ENCODE peak calls at places on chromosomes 3 and 15, in eight cellular contexts. One of them, this sample, is unnamed.

GRCh38 chr3:144384241-144384979 is 412.8 kb downstream of the DIPK2A start:
- DNase-seq in neural progenitor cell: no peak
- DNase-seq in heart right ventricle: no peak
- DNase-seq in esophagus muscularis mucosa: no peak
- DNase-seq in uterus: no peak
- DNase-seq in IMR-90: no peak
- DNase-seq in endothelial cell of umbilical vein: no peak
- DNase-seq in prostate gland: no peak
- DNase-seq in this sample: no peak

GRCh38 chr15:36798789-36799188 is 219.4 kb downstream of the CDIN1 start:
- DNase-seq in neural progenitor cell: no peak
- DNase-seq in heart right ventricle: no peak
- DNase-seq in esophagus muscularis mucosa: no peak
- DNase-seq in uterus: no peak
- DNase-seq in IMR-90: no peak
- DNase-seq in endothelial cell of umbilical vein: no peak
- DNase-seq in prostate gland: no peak
- DNase-seq in this sample: no peak

GRCh38 chr3:115706311-115706829 is 83.1 kb downstream of the GAP43 start:
- DNase-seq in neural progenitor cell: no peak
- DNase-seq in heart right ventricle: no peak
- DNase-seq in esophagus muscularis mucosa: no peak
- DNase-seq in uterus: no peak
- DNase-seq in IMR-90: peak; percentile 83
- DNase-seq in endothelial cell of umbilical vein: no peak
- DNase-seq in prostate gland: no peak
- DNase-seq in this sample: no peak

GRCh38 chr3:51539291-51539891 is 872 bp downstream of the RAD54L2 start:
- DNase-seq in neural progenitor cell: peak; percentile 66
- DNase-seq in heart right ventricle: no peak
- DNase-seq in esophagus muscularis mucosa: no peak
- DNase-seq in uterus: no peak
- DNase-seq in IMR-90: peak; percentile 85
- DNase-seq in endothelial cell of umbilical vein: peak; percentile 73
- DNase-seq in prostate gland: peak; percentile 7
- DNase-seq in this sample: peak; percentile 33

GRCh38 chr3:197234947-197235914 is 63.2 kb downstream of the DLG1 start:
- DNase-seq in neural progenitor cell: no peak
- DNase-seq in heart right ventricle: no peak
- DNase-seq in esophagus muscularis mucosa: no peak
- DNase-seq in uterus: no peak
- DNase-seq in IMR-90: no peak
- DNase-seq in endothelial cell of umbilical vein: no peak
- DNase-seq in prostate gland: no peak
- DNase-seq in this sample: no peak

GRCh38 chr3:170555329-170555728 is 30.5 kb downstream of the SLC7A14 start:
- DNase-seq in neural progenitor cell: no peak
- DNase-seq in heart right ventricle: no peak
- DNase-seq in esophagus muscularis mucosa: no peak
- DNase-seq in uterus: no peak
- DNase-seq in IMR-90: peak; percentile 68
- DNase-seq in endothelial cell of umbilical vein: no peak
- DNase-seq in prostate gland: no peak
- DNase-seq in this sample: no peak

GRCh38 chr3:63251499-63251898 is 26.6 kb upstream of the SYNPR start:
- DNase-seq in neural progenitor cell: no peak
- DNase-seq in heart right ventricle: no peak
- DNase-seq in esophagus muscularis mucosa: no peak
- DNase-seq in uterus: no peak
- DNase-seq in IMR-90: no peak
- DNase-seq in endothelial cell of umbilical vein: no peak
- DNase-seq in prostate gland: no peak
- DNase-seq in this sample: no peak

GRCh38 chr3:123783050-123783724 is 100.9 kb downstream of the MYLK start:
- DNase-seq in neural progenitor cell: no peak
- DNase-seq in heart right ventricle: no peak
- DNase-seq in esophagus muscularis mucosa: peak; percentile 39
- DNase-seq in uterus: no peak
- DNase-seq in IMR-90: peak; percentile 43
- DNase-seq in endothelial cell of umbilical vein: peak; percentile 6
- DNase-seq in prostate gland: no peak
- DNase-seq in this sample: no peak

GRCh38 chr15:71598741-71599140 is 211.6 kb upstream of the NR2E3 start:
- DNase-seq in neural progenitor cell: no peak
- DNase-seq in heart right ventricle: no peak
- DNase-seq in esophagus muscularis mucosa: no peak
- DNase-seq in uterus: no peak
- DNase-seq in IMR-90: no peak
- DNase-seq in endothelial cell of umbilical vein: no peak
- DNase-seq in prostate gland: no peak
- DNase-seq in this sample: no peak

DNA sequence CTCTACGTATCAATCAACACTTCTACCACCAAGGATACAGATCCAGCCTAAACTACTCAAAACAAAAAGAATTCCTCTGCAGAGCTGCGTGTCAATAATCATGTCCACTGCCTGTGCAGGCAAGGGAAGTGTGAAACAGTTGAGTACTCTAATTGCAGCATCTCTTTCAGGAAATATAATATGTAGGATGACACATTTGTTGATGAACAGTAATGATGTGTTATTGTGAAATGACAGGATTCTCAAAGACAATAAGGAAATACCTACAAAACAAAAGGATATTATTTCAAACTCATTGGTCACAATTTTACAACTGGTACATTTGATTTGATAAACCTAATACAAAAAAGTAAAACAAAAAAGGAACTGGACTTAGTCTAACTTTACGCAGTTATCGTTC is 4.4 kb downstream of the SPG11 start:
- DNase-seq in neural progenitor cell: no peak
- DNase-seq in heart right ventricle: no peak
- DNase-seq in esophagus muscularis mucosa: no peak
- DNase-seq in uterus: no peak
- DNase-seq in IMR-90: no peak
- DNase-seq in endothelial cell of umbilical vein: no peak
- DNase-seq in prostate gland: no peak
- DNase-seq in this sample: no peak
- H3K4me1 ChIP-seq in neural progenitor cell: peaks cover 7% of the 10 kb centered on the region
- H3K4me1 ChIP-seq in heart right ventricle: peaks cover 41% of the 10 kb centered on the region
- H3K4me1 ChIP-seq in esophagus muscularis mucosa: peaks cover 15% of the 10 kb centered on the region
- H3K4me1 ChIP-seq in uterus: no peaks in the 10 kb centered on the region
- H3K4me1 ChIP-seq in IMR-90: peaks cover 3% of the 10 kb centered on the region
- H3K4me1 ChIP-seq in endothelial cell of umbilical vein: peaks cover 7% of the 10 kb centered on the region
- H3K4me1 ChIP-seq in prostate gland: no peaks in the 10 kb centered on the region
- H3K4me1 ChIP-seq in this sample: peaks cover 16% of the 10 kb centered on the region

DNA sequence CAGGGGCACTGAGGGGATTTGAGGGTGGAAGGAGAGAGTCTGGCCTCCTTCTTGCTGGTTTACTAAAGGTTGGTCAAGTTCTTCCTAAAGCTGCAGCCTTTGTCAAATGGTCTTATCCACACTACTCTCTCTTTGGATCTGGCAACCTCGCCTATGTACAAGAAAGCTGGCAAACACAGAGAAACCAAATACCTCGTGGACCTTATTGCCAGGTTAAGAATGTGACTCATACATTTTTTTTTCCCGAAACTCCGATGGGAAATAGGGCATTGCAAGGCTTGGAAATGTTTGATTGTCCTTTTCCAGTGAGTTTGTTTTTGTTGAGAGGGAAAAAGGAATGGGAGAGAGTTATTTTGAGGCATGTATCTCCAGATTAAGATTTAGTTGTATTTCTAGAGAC is 13.9 kb downstream of the EOMES start:
- DNase-seq in neural progenitor cell: no peak
- DNase-seq in heart right ventricle: no peak
- DNase-seq in esophagus muscularis mucosa: no peak
- DNase-seq in uterus: no peak
- DNase-seq in IMR-90: no peak
- DNase-seq in endothelial cell of umbilical vein: no peak
- DNase-seq in prostate gland: no peak
- DNase-seq in this sample: no peak
- H3K27me3 ChIP-seq in neural progenitor cell: peaks cover 59% of the 10 kb centered on the region
- H3K27me3 ChIP-seq in heart right ventricle: peaks cover 15% of the 10 kb centered on the region
- H3K27me3 ChIP-seq in esophagus muscularis mucosa: no peaks in the 10 kb centered on the region
- H3K27me3 ChIP-seq in uterus: no peaks in the 10 kb centered on the region
- H3K27me3 ChIP-seq in IMR-90: peaks cover 33% of the 10 kb centered on the region
- H3K27me3 ChIP-seq in endothelial cell of umbilical vein: peaks cover 33% of the 10 kb centered on the region
- H3K27me3 ChIP-seq in prostate gland: no peaks in the 10 kb centered on the region
- H3K27me3 ChIP-seq in this sample: no peaks in the 10 kb centered on the region

GRCh38 chr3:8341853-8342252 is 159.8 kb upstream of the LMCD1 start:
- DNase-seq in neural progenitor cell: no peak
- DNase-seq in heart right ventricle: no peak
- DNase-seq in esophagus muscularis mucosa: no peak
- DNase-seq in uterus: no peak
- DNase-seq in IMR-90: no peak
- DNase-seq in endothelial cell of umbilical vein: no peak
- DNase-seq in prostate gland: no peak
- DNase-seq in this sample: no peak

GRCh38 chr3:8338424-8338823 is 163.2 kb upstream of the LMCD1 start:
- DNase-seq in neural progenitor cell: no peak
- DNase-seq in heart right ventricle: no peak
- DNase-seq in esophagus muscularis mucosa: no peak
- DNase-seq in uterus: no peak
- DNase-seq in IMR-90: no peak
- DNase-seq in endothelial cell of umbilical vein: no peak
- DNase-seq in prostate gland: no peak
- DNase-seq in this sample: no peak

GRCh38 chr3:8336456-8336855 is 165.2 kb upstream of the LMCD1 start:
- DNase-seq in neural progenitor cell: peak; percentile 19
- DNase-seq in heart right ventricle: no peak
- DNase-seq in esophagus muscularis mucosa: no peak
- DNase-seq in uterus: no peak
- DNase-seq in IMR-90: no peak
- DNase-seq in endothelial cell of umbilical vein: no peak
- DNase-seq in prostate gland: no peak
- DNase-seq in this sample: no peak
- TF ChIP-seq CTCF in neural progenitor cell: peak; percentile 55
- TF ChIP-seq CTCF in heart right ventricle: peak; percentile 22
- TF ChIP-seq CTCF in esophagus muscularis mucosa: no peak
- TF ChIP-seq CTCF in uterus: no peak
- TF ChIP-seq CTCF in IMR-90: peak; percentile 16
- TF ChIP-seq CTCF in endothelial cell of umbilical vein: peak; percentile 8
- TF ChIP-seq CTCF in prostate gland: no peak
- TF ChIP-seq CTCF in this sample: no peak

GRCh38 chr15:98896002-98896721 is 111.4 kb downstream of the PGPEP1L start:
- DNase-seq in neural progenitor cell: no peak
- DNase-seq in heart right ventricle: no peak
- DNase-seq in esophagus muscularis mucosa: no peak
- DNase-seq in uterus: no peak
- DNase-seq in IMR-90: peak; percentile 91
- DNase-seq in endothelial cell of umbilical vein: peak; percentile 39
- DNase-seq in prostate gland: no peak
- DNase-seq in this sample: no peak
- H3K4me1 ChIP-seq in neural progenitor cell: peaks cover 27% of the 10 kb centered on the region
- H3K4me1 ChIP-seq in heart right ventricle: peaks cover 27% of the 10 kb centered on the region
- H3K4me1 ChIP-seq in esophagus muscularis mucosa: peaks cover 43% of the 10 kb centered on the region
- H3K4me1 ChIP-seq in uterus: no peaks in the 10 kb centered on the region
- H3K4me1 ChIP-seq in IMR-90: peaks cover 44% of the 10 kb centered on the region
- H3K4me1 ChIP-seq in endothelial cell of umbilical vein: peaks cover 32% of the 10 kb centered on the region
- H3K4me1 ChIP-seq in prostate gland: peaks cover 3% of the 10 kb centered on the region
- H3K4me1 ChIP-seq in this sample: peaks cover 58% of the 10 kb centered on the region

GRCh38 chr3:139342054-139342453 is 1.8 kb upstream of the MRPS22 start:
- DNase-seq in neural progenitor cell: no peak
- DNase-seq in heart right ventricle: no peak
- DNase-seq in esophagus muscularis mucosa: no peak
- DNase-seq in uterus: no peak
- DNase-seq in IMR-90: no peak
- DNase-seq in endothelial cell of umbilical vein: no peak
- DNase-seq in prostate gland: no peak
- DNase-seq in this sample: no peak
- H3K27me3 ChIP-seq in neural progenitor cell: peaks cover 62% of the 10 kb centered on the region
- H3K27me3 ChIP-seq in heart right ventricle: peaks cover 8% of the 10 kb centered on the region
- H3K27me3 ChIP-seq in esophagus muscularis mucosa: no peaks in the 10 kb centered on the region
- H3K27me3 ChIP-seq in uterus: no peaks in the 10 kb centered on the region
- H3K27me3 ChIP-seq in IMR-90: no peaks in the 10 kb centered on the region
- H3K27me3 ChIP-seq in endothelial cell of umbilical vein: peaks cover 13% of the 10 kb centered on the region
- H3K27me3 ChIP-seq in prostate gland: no peaks in the 10 kb centered on the region
- H3K27me3 ChIP-seq in this sample: no peaks in the 10 kb centered on the region

DNA sequence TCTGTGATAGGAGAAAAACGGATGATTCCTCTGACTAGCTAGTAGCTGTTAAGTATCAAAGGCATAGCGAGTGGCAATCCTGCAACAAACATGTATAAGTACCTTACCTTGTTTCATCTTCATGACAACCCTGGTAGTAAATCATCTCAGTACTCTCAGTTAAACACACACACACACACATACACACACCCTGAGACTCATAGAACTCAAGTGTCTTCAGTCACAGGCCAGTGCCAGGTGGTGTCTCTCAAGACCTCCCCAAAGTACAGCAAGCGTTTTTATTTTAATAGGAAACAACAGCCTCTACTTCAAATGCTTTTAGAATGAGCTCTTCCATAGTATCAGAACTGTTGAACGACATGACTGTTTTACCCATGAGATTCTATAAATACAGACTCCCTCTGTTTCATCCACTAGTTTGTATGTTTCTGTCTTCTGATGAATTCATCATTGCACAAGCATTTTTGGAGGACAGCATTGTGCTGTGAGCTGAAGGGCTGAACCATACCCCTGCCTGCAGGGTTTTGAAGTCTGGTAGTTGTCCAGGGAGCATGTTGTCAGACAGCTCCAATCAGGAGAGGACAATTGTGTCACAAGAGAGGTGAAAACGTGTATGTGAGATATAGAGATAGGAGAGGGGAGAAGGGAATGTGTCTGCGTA is 200.9 kb upstream of the BCL6 start:
- DNase-seq in neural progenitor cell: no peak
- DNase-seq in heart right ventricle: no peak
- DNase-seq in esophagus muscularis mucosa: no peak
- DNase-seq in uterus: no peak
- DNase-seq in IMR-90: peak; percentile 85
- DNase-seq in endothelial cell of umbilical vein: no peak
- DNase-seq in prostate gland: no peak
- DNase-seq in this sample: no peak
- TF ChIP-seq CTCF in neural progenitor cell: no peak
- TF ChIP-seq CTCF in heart right ventricle: no peak
- TF ChIP-seq CTCF in esophagus muscularis mucosa: no peak
- TF ChIP-seq CTCF in uterus: no peak
- TF ChIP-seq CTCF in IMR-90: no peak
- TF ChIP-seq CTCF in endothelial cell of umbilical vein: no peak
- TF ChIP-seq CTCF in prostate gland: no peak
- TF ChIP-seq CTCF in this sample: no peak

This sample was measured in thoracic aorta.